ENCODE peak calls at places on chromosomes 4 and X, in five cellular contexts. Z, G, I, W and D are unnamed samples.

GRCh38 chr4:186159613-186160012 is 31.8 kb upstream of the CYP4V2 start:
- DNase-seq in W (no peak), G (no peak), I (no peak), Z (no peak), D (no peak)

GRCh38 chrX:71253253-71254091 is 468 bp downstream of the ZMYM3 start:
- DNase-seq in I (no peak), Z (peak; percentile 32), G (peak; percentile 65), W (peak; percentile 43), D (peak; percentile 2)

GRCh38 chr4:53321151-53321987 is 44.5 kb downstream of the SCFD2 start:
- DNase-seq in Z (no peak), W (no peak), G (no peak), I (peak; percentile 94), D (peak; percentile 75)

GRCh38 chrX:4150259-4150658 is 436.8 kb upstream of the PRKX start:
- DNase-seq in Z (no peak), W (no peak), G (no peak), I (no peak), D (no peak)

GRCh38 chrX:145393702-145394235 is 146.5 kb downstream of the SPANXN1 start:
- DNase-seq in I (no peak), G (no peak), Z (no peak), W (no peak), D (no peak)

GRCh38 chrX:111182938-111183337 is 86.9 kb downstream of the PAK3 start:
- DNase-seq in I (no peak), W (no peak), Z (no peak), G (no peak), D (no peak)

GRCh38 chr4:165684177-165684870 is 188.7 kb upstream of the TLL1 start:
- DNase-seq in Z (no peak), G (no peak), I (peak; percentile 21), W (no peak), D (no peak)

GRCh38 chr4:3387943-3388348 is 53.8 kb upstream of the HGFAC start:
- DNase-seq in W (no peak), G (no peak), Z (no peak), I (peak; percentile 87), D (no peak)

GRCh38 chr4:140168936-140169335 is 15.0 kb upstream of the MAML3 start:
- DNase-seq in I (no peak), G (no peak), W (no peak), Z (no peak), D (no peak)

GRCh38 chr4:123244233-123244632 is 152.4 kb upstream of the SPRY1 start:
- DNase-seq in W (no peak), I (no peak), Z (no peak), G (no peak), D (peak; percentile 19)